ENCODE peak calls at places on chromosomes 7 and 10, in eight cellular contexts. One of them, this sample, is unnamed.

GRCh38 chr10:31929260-31929985 is 792 bp upstream of the ARHGAP12 start:
- DNase-seq in BJ: no peak
- DNase-seq in neural crest cell: no peak
- DNase-seq in right lobe of liver: peak
- DNase-seq in osteocyte: no peak
- DNase-seq in cardiac fibroblast: peak
- DNase-seq in uterus: peak
- DNase-seq in lower lobe of right lung: peak
- DNase-seq in this sample: peak

GRCh38 chr7:30920584-30921539 is 9.2 kb downstream of the AQP1 start:
- DNase-seq in lower lobe of right lung: peak
- DNase-seq in BJ: no peak
- DNase-seq in uterus: peak
- DNase-seq in cardiac fibroblast: peak
- DNase-seq in osteocyte: no peak
- DNase-seq in right lobe of liver: peak
- DNase-seq in neural crest cell: no peak
- DNase-seq in this sample: no peak

GRCh38 chr7:151964951-151965350 is 8.7 kb downstream of the GALNTL5 start:
- DNase-seq in right lobe of liver: no peak
- DNase-seq in cardiac fibroblast: no peak
- DNase-seq in neural crest cell: no peak
- DNase-seq in lower lobe of right lung: no peak
- DNase-seq in BJ: no peak
- DNase-seq in osteocyte: peak
- DNase-seq in uterus: no peak
- DNase-seq in this sample: no peak

GRCh38 chr7:149224352-149224751 is 15.1 kb upstream of the ZNF212 start:
- DNase-seq in neural crest cell: no peak
- DNase-seq in cardiac fibroblast: no peak
- DNase-seq in BJ: no peak
- DNase-seq in uterus: no peak
- DNase-seq in right lobe of liver: no peak
- DNase-seq in lower lobe of right lung: no peak
- DNase-seq in osteocyte: no peak
- DNase-seq in this sample: no peak

GRCh38 chr7:114864278-114864677 is 57.6 kb upstream of the MDFIC start:
- DNase-seq in lower lobe of right lung: no peak
- DNase-seq in osteocyte: no peak
- DNase-seq in cardiac fibroblast: no peak
- DNase-seq in BJ: no peak
- DNase-seq in right lobe of liver: no peak
- DNase-seq in uterus: no peak
- DNase-seq in neural crest cell: no peak
- DNase-seq in this sample: no peak

GRCh38 chr7:148044173-148044572 is 546.4 kb upstream of the C7orf33 start:
- DNase-seq in osteocyte: no peak
- DNase-seq in cardiac fibroblast: no peak
- DNase-seq in BJ: no peak
- DNase-seq in uterus: no peak
- DNase-seq in lower lobe of right lung: no peak
- DNase-seq in right lobe of liver: no peak
- DNase-seq in neural crest cell: no peak
- DNase-seq in this sample: no peak

GRCh38 chr7:42217548-42217947 is 19.5 kb downstream of the GLI3 start:
- DNase-seq in cardiac fibroblast: no peak
- DNase-seq in osteocyte: no peak
- DNase-seq in lower lobe of right lung: no peak
- DNase-seq in uterus: no peak
- DNase-seq in neural crest cell: no peak
- DNase-seq in BJ: no peak
- DNase-seq in right lobe of liver: no peak
- DNase-seq in this sample: no peak

GRCh38 chr7:94656925-94657731 is 1.2 kb upstream of the SGCE start:
- DNase-seq in lower lobe of right lung: no peak
- DNase-seq in neural crest cell: peak
- DNase-seq in cardiac fibroblast: peak
- DNase-seq in osteocyte: no peak
- DNase-seq in right lobe of liver: no peak
- DNase-seq in uterus: peak
- DNase-seq in BJ: no peak
- DNase-seq in this sample: peak

GRCh38 chr10:124291009-124291671 is 127.6 kb downstream of the OAT start:
- DNase-seq in BJ: no peak
- DNase-seq in uterus: no peak
- DNase-seq in lower lobe of right lung: peak
- DNase-seq in osteocyte: peak
- DNase-seq in neural crest cell: no peak
- DNase-seq in cardiac fibroblast: no peak
- DNase-seq in right lobe of liver: peak
- DNase-seq in this sample: peak

GRCh38 chr7:22109761-22110160 is 164.1 kb upstream of the CDCA7L start:
- DNase-seq in cardiac fibroblast: peak
- DNase-seq in neural crest cell: no peak
- DNase-seq in right lobe of liver: no peak
- DNase-seq in uterus: no peak
- DNase-seq in BJ: no peak
- DNase-seq in lower lobe of right lung: peak
- DNase-seq in osteocyte: no peak
- DNase-seq in this sample: peak

GRCh38 chr10:54800677-54801480 is at the start of gene PCDH15:
- DNase-seq in uterus: no peak
- DNase-seq in lower lobe of right lung: no peak
- DNase-seq in right lobe of liver: peak
- DNase-seq in neural crest cell: peak
- DNase-seq in BJ: no peak
- DNase-seq in osteocyte: no peak
- DNase-seq in cardiac fibroblast: peak
- DNase-seq in this sample: peak

GRCh38 chr7:140623995-140624902 is 16.4 kb downstream of the DENND2A start:
- DNase-seq in neural crest cell: no peak
- DNase-seq in uterus: peak
- DNase-seq in osteocyte: no peak
- DNase-seq in BJ: no peak
- DNase-seq in cardiac fibroblast: no peak
- DNase-seq in right lobe of liver: no peak
- DNase-seq in lower lobe of right lung: no peak
- DNase-seq in this sample: peak

GRCh38 chr10:115849197-115849596 is 423.8 kb downstream of the GFRA1 start:
- DNase-seq in cardiac fibroblast: no peak
- DNase-seq in lower lobe of right lung: no peak
- DNase-seq in neural crest cell: no peak
- DNase-seq in osteocyte: no peak
- DNase-seq in uterus: no peak
- DNase-seq in right lobe of liver: no peak
- DNase-seq in BJ: no peak
- DNase-seq in this sample: no peak

GRCh38 chr7:71705217-71705616 is 573.3 kb downstream of the GALNT17 start:
- DNase-seq in osteocyte: no peak
- DNase-seq in BJ: no peak
- DNase-seq in right lobe of liver: no peak
- DNase-seq in neural crest cell: no peak
- DNase-seq in cardiac fibroblast: no peak
- DNase-seq in uterus: no peak
- DNase-seq in lower lobe of right lung: no peak
- DNase-seq in this sample: no peak

GRCh38 chr7:107691713-107692112 is 31.1 kb downstream of the SLC26A4 start:
- DNase-seq in BJ: no peak
- DNase-seq in lower lobe of right lung: no peak
- DNase-seq in neural crest cell: no peak
- DNase-seq in right lobe of liver: no peak
- DNase-seq in osteocyte: no peak
- DNase-seq in cardiac fibroblast: peak
- DNase-seq in uterus: no peak
- DNase-seq in this sample: no peak

GRCh38 chr7:124489925-124490324 is 275.7 kb downstream of the GPR37 start:
- DNase-seq in lower lobe of right lung: no peak
- DNase-seq in neural crest cell: no peak
- DNase-seq in osteocyte: no peak
- DNase-seq in uterus: no peak
- DNase-seq in cardiac fibroblast: no peak
- DNase-seq in right lobe of liver: no peak
- DNase-seq in BJ: no peak
- DNase-seq in this sample: no peak

GRCh38 chr7:43491123-43491522 is 91.8 kb upstream of the STK17A start:
- DNase-seq in uterus: no peak
- DNase-seq in BJ: no peak
- DNase-seq in neural crest cell: no peak
- DNase-seq in cardiac fibroblast: no peak
- DNase-seq in right lobe of liver: no peak
- DNase-seq in lower lobe of right lung: no peak
- DNase-seq in osteocyte: no peak
- DNase-seq in this sample: no peak

GRCh38 chr7:43649755-43650274 is 66.9 kb downstream of the STK17A start:
- DNase-seq in lower lobe of right lung: no peak
- DNase-seq in cardiac fibroblast: no peak
- DNase-seq in uterus: no peak
- DNase-seq in osteocyte: no peak
- DNase-seq in neural crest cell: no peak
- DNase-seq in right lobe of liver: no peak
- DNase-seq in BJ: no peak
- DNase-seq in this sample: no peak

GRCh38 chr10:91511549-91512330 is 101.6 kb downstream of the HECTD2 start:
- DNase-seq in right lobe of liver: no peak
- DNase-seq in osteocyte: no peak
- DNase-seq in uterus: no peak
- DNase-seq in BJ: peak
- DNase-seq in neural crest cell: no peak
- DNase-seq in lower lobe of right lung: no peak
- DNase-seq in cardiac fibroblast: peak
- DNase-seq in this sample: no peak

GRCh38 chr10:82242778-82243177 is 367.8 kb downstream of the NRG3 start:
- DNase-seq in lower lobe of right lung: no peak
- DNase-seq in right lobe of liver: no peak
- DNase-seq in neural crest cell: no peak
- DNase-seq in osteocyte: no peak
- DNase-seq in uterus: no peak
- DNase-seq in BJ: no peak
- DNase-seq in cardiac fibroblast: no peak
- DNase-seq in this sample: no peak

GRCh38 chr7:100155553-100156317 is 2.8 kb downstream of the TRAPPC14 start:
- DNase-seq in lower lobe of right lung: no peak
- DNase-seq in right lobe of liver: no peak
- DNase-seq in cardiac fibroblast: no peak
- DNase-seq in BJ: no peak
- DNase-seq in neural crest cell: no peak
- DNase-seq in uterus: no peak
- DNase-seq in osteocyte: no peak
- DNase-seq in this sample: no peak

GRCh38 chr10:44926771-44927751 is 15.9 kb downstream of the TMEM72 start:
- DNase-seq in right lobe of liver: peak
- DNase-seq in osteocyte: no peak
- DNase-seq in lower lobe of right lung: no peak
- DNase-seq in cardiac fibroblast: peak
- DNase-seq in BJ: no peak
- DNase-seq in uterus: no peak
- DNase-seq in neural crest cell: no peak
- DNase-seq in this sample: peak

DNA sequence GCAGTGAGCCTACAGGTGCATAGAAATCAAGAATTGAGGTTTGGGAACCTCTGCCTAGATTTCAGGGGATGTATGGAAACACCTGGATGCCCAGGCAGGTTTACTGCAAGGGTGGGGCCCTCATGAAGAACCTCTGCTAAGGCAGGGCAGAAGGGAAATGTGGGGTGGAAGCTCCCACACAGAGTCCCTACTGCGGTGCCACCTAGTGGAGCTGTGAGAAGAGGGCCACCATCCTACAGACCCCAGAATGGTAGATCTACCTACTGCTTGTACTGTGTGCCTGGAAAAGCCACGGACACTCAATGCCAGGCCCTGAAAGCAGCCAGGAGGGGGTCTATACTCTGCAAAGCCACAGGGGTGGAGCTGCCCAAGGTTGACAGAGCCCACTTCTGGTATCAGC is 533.5 kb downstream of the GPAM start:
- DNase-seq in osteocyte: no peak
- DNase-seq in cardiac fibroblast: no peak
- DNase-seq in uterus: no peak
- DNase-seq in neural crest cell: no peak
- DNase-seq in BJ: no peak
- DNase-seq in right lobe of liver: no peak
- DNase-seq in lower lobe of right lung: no peak
- DNase-seq in this sample: no peak
- TF ChIP-seq CTCF in osteocyte: no peak
- TF ChIP-seq CTCF in cardiac fibroblast: no peak
- TF ChIP-seq CTCF in uterus: no peak
- TF ChIP-seq CTCF in neural crest cell: no peak
- TF ChIP-seq CTCF in BJ: no peak
- TF ChIP-seq CTCF in right lobe of liver: no peak
- TF ChIP-seq CTCF in lower lobe of right lung: no peak
- TF ChIP-seq CTCF in this sample: no peak

DNA sequence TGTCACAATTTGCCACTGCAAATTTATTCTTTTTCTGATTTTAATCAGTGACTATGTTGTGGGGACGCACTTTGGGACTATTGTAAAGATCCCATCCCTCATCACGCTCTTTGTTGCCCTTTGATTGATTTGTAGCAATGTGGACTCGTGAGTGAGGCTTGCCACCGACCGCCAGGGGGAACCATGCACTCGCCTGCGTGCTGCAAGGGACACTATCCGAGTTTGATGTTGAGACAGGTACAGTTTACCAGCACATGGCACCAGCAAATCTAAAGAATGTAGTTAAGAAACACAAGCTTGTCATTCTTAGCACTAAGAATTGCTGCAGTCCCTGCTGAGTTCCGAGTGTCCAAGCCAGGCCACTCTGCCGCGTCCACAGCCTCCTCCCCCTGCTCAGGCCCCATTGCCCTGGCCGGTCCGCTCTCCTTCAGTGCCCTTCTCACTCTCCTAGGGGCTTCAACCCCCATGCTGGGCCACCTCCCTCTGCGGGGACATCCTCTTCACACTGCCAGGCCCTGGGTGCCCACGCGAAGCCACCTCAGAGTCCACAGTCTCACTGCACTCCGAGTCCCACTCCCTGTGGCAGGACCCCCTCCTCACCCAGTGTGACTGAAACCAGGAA is 2.0 kb upstream of the SFTPA2 start:
- DNase-seq in cardiac fibroblast: peak
- DNase-seq in uterus: peak
- DNase-seq in BJ: no peak
- DNase-seq in osteocyte: no peak
- DNase-seq in neural crest cell: peak
- DNase-seq in right lobe of liver: peak
- DNase-seq in lower lobe of right lung: peak
- DNase-seq in this sample: peak
- TF ChIP-seq CTCF in cardiac fibroblast: peak
- TF ChIP-seq CTCF in uterus: peak
- TF ChIP-seq CTCF in BJ: peak
- TF ChIP-seq CTCF in osteocyte: peak
- TF ChIP-seq CTCF in neural crest cell: peak
- TF ChIP-seq CTCF in right lobe of liver: peak
- TF ChIP-seq CTCF in lower lobe of right lung: peak
- TF ChIP-seq CTCF in this sample: peak

GRCh38 chr10:132163278-132163765 is 23.4 kb upstream of the DPYSL4 start:
- DNase-seq in cardiac fibroblast: no peak
- DNase-seq in right lobe of liver: no peak
- DNase-seq in lower lobe of right lung: peak
- DNase-seq in uterus: no peak
- DNase-seq in neural crest cell: peak
- DNase-seq in BJ: no peak
- DNase-seq in osteocyte: no peak
- DNase-seq in this sample: peak
- TF ChIP-seq CTCF in cardiac fibroblast: no peak
- TF ChIP-seq CTCF in right lobe of liver: no peak
- TF ChIP-seq CTCF in lower lobe of right lung: no peak
- TF ChIP-seq CTCF in uterus: no peak
- TF ChIP-seq CTCF in neural crest cell: no peak
- TF ChIP-seq CTCF in BJ: peak
- TF ChIP-seq CTCF in osteocyte: no peak
- TF ChIP-seq CTCF in this sample: no peak

GRCh38 chr7:117669818-117670217 is 190.0 kb downstream of the CFTR start:
- DNase-seq in BJ: no peak
- DNase-seq in cardiac fibroblast: no peak
- DNase-seq in right lobe of liver: no peak
- DNase-seq in lower lobe of right lung: no peak
- DNase-seq in osteocyte: no peak
- DNase-seq in neural crest cell: no peak
- DNase-seq in uterus: no peak
- DNase-seq in this sample: no peak
- TF ChIP-seq CTCF in BJ: peak
- TF ChIP-seq CTCF in cardiac fibroblast: no peak
- TF ChIP-seq CTCF in right lobe of liver: no peak
- TF ChIP-seq CTCF in lower lobe of right lung: no peak
- TF ChIP-seq CTCF in osteocyte: peak
- TF ChIP-seq CTCF in neural crest cell: no peak
- TF ChIP-seq CTCF in uterus: peak
- TF ChIP-seq CTCF in this sample: no peak

This sample was measured in adrenal gland.